ENCODE peak calls at places on chromosome 11, in five cellular contexts. P, X, U, Q and H are unnamed samples.

GRCh38 chr11:130369141-130369691 is 54.5 kb upstream of the ZBTB44 start:
- DNase-seq in P (no peak), X (no peak), U (no peak), Q (no peak), H (no peak)

GRCh38 chr11:109940816-109941215 is 152.4 kb upstream of the ZC3H12C start:
- DNase-seq in P (no peak), X (peak), U (peak), Q (no peak), H (no peak)

GRCh38 chr11:129544691-129545090 is 169.0 kb downstream of the BARX2 start:
- DNase-seq in P (no peak), X (no peak), U (no peak), Q (no peak), H (no peak)

GRCh38 chr11:45964911-45965389 is 42.5 kb downstream of the LARGE2 start:
- DNase-seq in P (peak), X (peak), U (peak), Q (no peak), H (peak)

GRCh38 chr11:129278586-129279319 is 86.6 kb upstream of the ARHGAP32 start:
- DNase-seq in P (peak), X (peak), U (no peak), Q (no peak), H (no peak)

GRCh38 chr11:73308963-73309960 is 1.2 kb downstream of the ARHGEF17 start:
- DNase-seq in P (peak), X (peak), U (peak), Q (peak), H (no peak)

GRCh38 chr11:107526197-107526596 is 39.3 kb downstream of the ALKBH8 start:
- DNase-seq in P (no peak), X (no peak), U (no peak), Q (no peak), H (no peak)

GRCh38 chr11:95933594-95933993 is 9.7 kb upstream of the MTMR2 start:
- DNase-seq in P (no peak), X (no peak), U (no peak), Q (no peak), H (no peak)